ENCODE peak calls at places on chromosomes 6 and 20, in four cellular contexts. Q is fibroblast of pulmonary artery, F is choroid plexus epithelial cell, Z is nephron progenitor cell. O is an unnamed sample.

GRCh38 chr20:50038169-50038568 is 55.4 kb downstream of the SNAI1 start:
- DNase-seq in Z (no peak), Q (no peak), F (no peak), O (no peak)

GRCh38 chr6:14927398-14927797 is 318.5 kb upstream of the JARID2 start:
- DNase-seq in Z (no peak), F (no peak), Q (no peak), O (no peak)

GRCh38 chr6:158705386-158706126 is 55.7 kb downstream of the SYTL3 start:
- DNase-seq in Z (no peak), F (no peak), Q (no peak), O (no peak)

GRCh38 chr6:20444786-20445271 is 43.1 kb downstream of the E2F3 start:
- DNase-seq in Z (no peak), Q (peak; percentile 14), F (no peak), O (no peak)

GRCh38 chr20:63498950-63499332 is at the start of gene EEF1A2:
- DNase-seq in Q (no peak), Z (peak; percentile 64), F (no peak), O (peak; percentile 52)

GRCh38 chr20:59835448-59836395 is 97.7 kb downstream of the SYCP2 start:
- DNase-seq in Z (peak; percentile 46), F (peak; percentile 18), Q (peak; percentile 14), O (no peak)

GRCh38 chr6:71287038-71287437 is 1.6 kb upstream of the OGFRL1 start:
- DNase-seq in Q (no peak), F (no peak), Z (no peak), O (no peak)

GRCh38 chr20:41038878-41039404 is 10.3 kb downstream of the TOP1 start:
- DNase-seq in F (no peak), Z (no peak), Q (no peak), O (no peak)

GRCh38 chr20:23240519-23240918 is 110.1 kb upstream of the NXT1 start:
- DNase-seq in Z (no peak), Q (no peak), F (no peak), O (no peak)

GRCh38 chr6:12967686-12968085 is 251.1 kb downstream of the PHACTR1 start:
- DNase-seq in Z (no peak), Q (peak; percentile 52), F (no peak), O (no peak)

GRCh38 chr6:112338310-112338709 is 8.8 kb upstream of the RFPL4B start:
- DNase-seq in F (no peak), Z (no peak), Q (no peak), O (no peak)

GRCh38 chr6:112332274-112332673 is 14.9 kb upstream of the RFPL4B start:
- DNase-seq in F (no peak), Z (no peak), Q (no peak), O (no peak)

GRCh38 chr6:112342511-112342910 is 4.6 kb upstream of the RFPL4B start:
- DNase-seq in F (no peak), Q (no peak), Z (no peak), O (no peak)

GRCh38 chr6:112335736-112336135 is 11.4 kb upstream of the RFPL4B start:
- DNase-seq in F (peak; percentile 36), Z (no peak), Q (no peak), O (no peak)

GRCh38 chr6:112337209-112337638 is 9.9 kb upstream of the RFPL4B start:
- DNase-seq in F (peak; percentile 89), Z (peak; percentile 61), Q (peak; percentile 89), O (peak; percentile 69)
- TF ChIP-seq CTCF in F (peak; percentile 95), Z (peak; percentile 66), Q (peak; percentile 92), O (peak; percentile 29)

GRCh38 chr6:29965873-29966601 is 23.7 kb downstream of the HLA-A start:
- DNase-seq in F (peak; percentile 48), Z (no peak), Q (peak; percentile 39), O (peak; percentile 49)

GRCh38 chr6:29968905-29969304 is 26.6 kb downstream of the HLA-A start:
- DNase-seq in F (no peak), Q (no peak), Z (no peak), O (no peak)

GRCh38 chr6:29964904-29965872 is 22.9 kb downstream of the HLA-A start:
- DNase-seq in F (peak; percentile 91), Z (peak; percentile 35), Q (peak; percentile 85), O (peak; percentile 65)

GRCh38 chr6:29968130-29968529 is 25.8 kb downstream of the HLA-A start:
- DNase-seq in Q (peak; percentile 53), F (peak; percentile 30), Z (no peak), O (no peak)

GRCh38 chr6:29967379-29968010 is 25.2 kb downstream of the HLA-A start:
- DNase-seq in Z (no peak), F (peak; percentile 41), Q (no peak), O (no peak)
- TF ChIP-seq CTCF in Z (no peak), F (peak; percentile 31), Q (peak; percentile 21), O (no peak)

DNA sequence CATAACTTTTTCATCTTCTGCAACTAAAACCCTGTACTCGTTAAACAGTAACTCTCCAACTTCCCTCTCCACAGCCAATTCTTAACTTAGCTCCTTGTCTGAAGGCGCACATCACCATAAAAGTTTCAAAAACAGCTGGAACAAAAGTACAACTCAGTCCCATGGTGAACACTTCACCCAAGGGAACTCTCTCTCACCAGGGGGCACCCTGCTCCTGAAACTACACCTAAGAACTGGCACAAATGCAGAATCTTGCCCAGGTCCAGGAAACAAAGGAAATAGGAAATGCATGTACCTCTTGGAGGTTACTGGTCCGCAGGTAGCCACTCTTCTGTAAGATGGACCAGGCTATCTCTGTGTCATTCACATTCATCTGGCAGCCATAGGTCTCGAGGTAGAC is 6.6 kb downstream of the CDK5RAP1 start:
- DNase-seq in Z (no peak), Q (no peak), F (peak; percentile 20), O (no peak)
- TF ChIP-seq CTCF in Z (no peak), Q (peak; percentile 24), F (peak; percentile 24), O (no peak)

GRCh38 chr20:53309515-53309914 is 284.1 kb downstream of the ZNF217 start:
- DNase-seq in F (no peak), Q (no peak), Z (no peak), O (no peak)
- TF ChIP-seq CTCF in F (no peak), Q (no peak), Z (no peak), O (no peak)

GRCh38 chr20:20712474-20713243 is at the start of gene RALGAPA2:
- DNase-seq in Z (peak; percentile 99), F (peak; percentile 99), Q (peak; percentile 99), O (peak; percentile 98)
- TF ChIP-seq CTCF in Z (no peak), F (no peak), Q (no peak), O (no peak)

DNA sequence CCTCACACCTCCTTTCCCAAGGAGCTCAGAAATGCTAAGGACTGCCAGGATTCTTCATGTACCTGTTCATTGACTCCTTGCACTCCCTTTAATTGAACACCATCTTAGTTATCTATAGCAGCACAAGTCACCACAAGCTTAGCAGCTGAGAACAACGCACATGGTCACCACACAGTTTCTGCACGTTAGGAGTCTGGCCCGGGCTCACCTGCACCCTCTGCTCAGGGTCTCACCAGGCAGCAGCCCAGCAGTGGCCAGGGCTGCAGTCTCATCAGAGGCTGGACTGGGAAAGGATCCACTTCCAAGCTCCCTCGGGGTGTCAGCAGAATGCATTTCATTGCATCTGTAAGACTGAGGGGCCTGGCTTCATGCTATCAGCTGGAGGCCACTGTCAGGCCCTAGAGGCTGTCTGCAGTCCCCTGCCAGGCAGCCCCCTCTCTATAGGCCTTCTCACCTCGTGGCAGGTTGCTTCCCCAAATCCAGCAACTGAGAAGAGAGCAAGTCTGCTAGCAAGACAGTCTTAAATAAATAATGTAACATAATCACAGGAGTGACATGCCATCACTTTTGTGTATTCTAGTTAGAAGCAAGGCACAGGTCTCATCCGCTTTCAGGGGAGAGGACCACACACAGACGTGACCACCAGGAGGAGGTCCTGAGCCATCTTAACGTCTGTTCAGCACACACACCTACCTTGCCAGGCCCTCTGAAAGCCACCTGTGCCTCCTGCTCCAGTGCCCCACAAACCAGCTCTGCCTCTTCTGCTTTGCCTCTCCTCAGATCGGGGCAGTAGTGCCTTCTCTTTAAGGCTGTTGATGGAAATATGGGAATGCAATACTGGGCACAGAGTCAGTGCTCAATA is 165.2 kb upstream of the CST7 start:
- DNase-seq in F (no peak), Z (no peak), Q (no peak), O (no peak)
- TF ChIP-seq CTCF in F (peak; percentile 36), Z (peak; percentile 9), Q (no peak), O (no peak)

DNA sequence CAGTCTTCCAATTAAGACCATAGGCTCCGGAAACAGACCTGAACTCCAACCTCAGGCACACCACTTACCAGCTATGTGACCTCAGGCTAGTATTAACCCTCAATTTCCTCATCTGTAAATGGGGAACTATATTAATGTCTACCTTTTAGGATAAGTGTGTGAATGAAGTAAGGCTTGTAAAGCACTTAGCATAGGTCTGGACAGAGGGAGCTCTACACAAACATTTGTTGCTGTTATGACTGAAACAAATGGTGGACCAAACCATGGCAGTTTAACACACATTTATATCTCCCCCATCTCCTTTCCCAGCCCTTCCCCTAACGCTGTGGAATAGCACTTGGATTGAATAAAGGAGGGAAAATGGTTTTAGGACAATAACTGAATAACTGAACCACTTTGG is 48.7 kb downstream of the TSHZ2 start:
- DNase-seq in Q (peak; percentile 12), F (no peak), Z (no peak), O (no peak)
- TF ChIP-seq CTCF in Q (peak; percentile 10), F (no peak), Z (no peak), O (no peak)

DNA sequence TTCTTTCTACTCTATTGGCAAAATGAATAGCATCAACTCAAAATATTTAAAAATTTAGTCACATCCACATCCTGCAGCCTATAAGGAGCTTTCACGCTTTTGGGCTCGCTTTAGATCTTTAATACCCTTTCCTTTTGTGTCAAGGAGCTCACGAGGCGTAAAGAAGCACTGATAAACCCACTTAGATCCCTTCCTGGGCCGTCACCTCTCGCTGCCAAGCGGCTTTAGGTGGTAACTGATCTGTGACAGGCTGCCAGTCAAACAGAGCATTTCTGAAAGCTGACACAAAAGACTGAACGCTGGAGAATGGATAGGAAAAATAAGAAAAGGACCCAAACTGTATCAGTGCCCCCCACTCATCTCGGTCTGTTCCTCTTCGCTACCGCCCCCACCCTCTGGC is 385.7 kb upstream of the MMS22L start:
- DNase-seq in F (no peak), Z (peak; percentile 23), Q (no peak), O (peak; percentile 25)
- TF ChIP-seq CTCF in F (no peak), Z (no peak), Q (no peak), O (no peak)

O was measured in glutamatergic neuron.